ENCODE peak calls at places on chromosome 20, in five cellular contexts. L is fibroblast of gingiva, U is posterior cingulate gyrus, D is Peyer's patch, F is small intestine. K is an unnamed sample.

GRCh38 chr20:53582574-53583351 is 10.9 kb downstream of the ZNF217 start:
- DNase-seq in L (peak; percentile 90), U (no peak), D (no peak), F (peak; percentile 60), K (no peak)

GRCh38 chr20:55684578-55684977 is 320.7 kb downstream of the CBLN4 start:
- DNase-seq in L (no peak), U (no peak), D (no peak), F (no peak), K (no peak)

GRCh38 chr20:58228484-58229197 is at the start of gene ANKRD60:
- DNase-seq in L (peak; percentile 12), U (no peak), D (no peak), F (no peak), K (no peak)

GRCh38 chr20:54100563-54100962 is 30.2 kb upstream of the BCAS1 start:
- DNase-seq in L (no peak), U (no peak), D (no peak), F (no peak), K (no peak)

GRCh38 chr20:47032969-47033578 is 138.4 kb downstream of the EYA2 start:
- DNase-seq in L (no peak), U (no peak), D (no peak), F (no peak), K (no peak)

GRCh38 chr20:63017826-63018411 is 11.2 kb upstream of the BHLHE23 start:
- DNase-seq in L (no peak), U (no peak), D (no peak), F (no peak), K (no peak)

GRCh38 chr20:17854307-17854903 is 114.2 kb downstream of the SNX5 start:
- DNase-seq in L (no peak), U (no peak), D (no peak), F (peak; percentile 76), K (no peak)

GRCh38 chr20:1622450-1622849 is 2.6 kb upstream of the SIRPB1 start:
- DNase-seq in L (no peak), U (no peak), D (no peak), F (peak; percentile 20), K (no peak)

GRCh38 chr20:42902519-42902908 is 287.2 kb downstream of the PTPRT start:
- DNase-seq in L (no peak), U (no peak), D (no peak), F (no peak), K (no peak)

GRCh38 chr20:51581571-51581970 is 39.1 kb upstream of the NFATC2 start:
- DNase-seq in L (no peak), U (no peak), D (no peak), F (no peak), K (no peak)

GRCh38 chr20:36808317-36809257 is 35.0 kb upstream of the DSN1 start:
- DNase-seq in L (peak; percentile 84), U (no peak), D (peak; percentile 74), F (peak; percentile 90), K (no peak)

GRCh38 chr20:19375301-19375885 is 163.0 kb downstream of the SLC24A3 start:
- DNase-seq in L (no peak), U (no peak), D (no peak), F (no peak), K (no peak)

GRCh38 chr20:62739581-62740285 is 31.1 kb downstream of the NTSR1 start:
- DNase-seq in L (peak; percentile 26), U (peak; percentile 9), D (peak; percentile 64), F (peak; percentile 45), K (no peak)

GRCh38 chr20:17893480-17893879 is 75.1 kb downstream of the SNX5 start:
- DNase-seq in L (no peak), U (no peak), D (no peak), F (no peak), K (no peak)

GRCh38 chr20:2333821-2334220 is 38.0 kb downstream of the TGM3 start:
- DNase-seq in L (no peak), U (no peak), D (no peak), F (no peak), K (no peak)

GRCh38 chr20:50844430-50845100 is 49.7 kb downstream of the BCAS4 start:
- DNase-seq in L (peak; percentile 38), U (no peak), D (peak; percentile 34), F (no peak), K (no peak)

GRCh38 chr20:38245753-38246152 is 14.8 kb downstream of the KIAA1755 start:
- DNase-seq in L (no peak), U (no peak), D (peak; percentile 18), F (no peak), K (no peak)

GRCh38 chr20:51534764-51535386 is 7.6 kb downstream of the NFATC2 start:
- DNase-seq in L (no peak), U (no peak), D (no peak), F (no peak), K (no peak)

GRCh38 chr20:63736893-63737689 is 627 bp downstream of the LIME1 start:
- DNase-seq in L (no peak), U (no peak), D (peak; percentile 69), F (peak; percentile 28), K (no peak)

GRCh38 chr20:20765696-20766095 is 53.3 kb upstream of the RALGAPA2 start:
- DNase-seq in L (no peak), U (no peak), D (no peak), F (no peak), K (no peak)

GRCh38 chr20:36528176-36528874 is 13.0 kb upstream of the MYL9 start:
- DNase-seq in L (no peak), U (no peak), D (no peak), F (no peak), K (no peak)

GRCh38 chr20:61872371-61872900 is 193.2 kb downstream of the TAF4 start:
- DNase-seq in L (no peak), U (no peak), D (no peak), F (no peak), K (no peak)

GRCh38 chr20:3783516-3784225 is 2.4 kb upstream of the SPEF1 start:
- DNase-seq in L (no peak), U (no peak), D (no peak), F (no peak), K (no peak)

GRCh38 chr20:5362771-5363170 is 46.0 kb upstream of the PROKR2 start:
- DNase-seq in L (no peak), U (no peak), D (no peak), F (no peak), K (no peak)

GRCh38 chr20:32564921-32565734 is 20.0 kb downstream of the NOL4L start:
- DNase-seq in L (no peak), U (no peak), D (no peak), F (no peak), K (peak; percentile 11)

GRCh38 chr20:31943052-31943471 is 8.8 kb downstream of the PDRG1 start:
- DNase-seq in L (peak; percentile 11), U (no peak), D (no peak), F (no peak), K (no peak)

GRCh38 chr20:3248167-3248992 is 9.4 kb upstream of the SLC4A11 start:
- DNase-seq in L (no peak), U (no peak), D (no peak), F (peak; percentile 28), K (no peak)

GRCh38 chr20:17611540-17612286 is 41.8 kb downstream of the DSTN start:
- DNase-seq in L (peak; percentile 26), U (no peak), D (no peak), F (peak; percentile 28), K (no peak)

GRCh38 chr20:2316847-2317495 is 21.2 kb downstream of the TGM3 start:
- DNase-seq in L (no peak), U (no peak), D (no peak), F (no peak), K (no peak)

GRCh38 chr20:37042986-37043972 is 52.5 kb downstream of the RBL1 start:
- DNase-seq in L (no peak), U (no peak), D (peak; percentile 35), F (peak; percentile 8), K (no peak)

GRCh38 chr20:41540916-41541315 is 77.3 kb downstream of the CHD6 start:
- DNase-seq in L (peak; percentile 53), U (no peak), D (no peak), F (no peak), K (no peak)